ENCODE peak calls at places on chromosomes 6 and 20, in eight cellular contexts. Y is mucosa of descending colon, G is AG04450, J is NT2/D1, S is suprapubic skin, T is breast epithelium, V is mammary epithelial cell, K is cardiac fibroblast. M is an unnamed sample.

GRCh38 chr6:35581633-35582032 is 68.9 kb upstream of the TULP1 start:
- DNase-seq in J (no peak), Y (no peak), G (no peak), S (no peak), V (no peak), T (no peak), K (no peak), M (no peak)

GRCh38 chr20:5918856-5919633 is 31.3 kb downstream of the TRMT6 start:
- DNase-seq in T (no peak), S (no peak), Y (no peak), K (peak; percentile 81), V (peak; percentile 87), J (no peak), G (no peak), M (no peak)

GRCh38 chr20:3887870-3888614 is 1.1 kb upstream of the PANK2 start:
- DNase-seq in S (no peak), Y (no peak), G (no peak), K (no peak), T (no peak), V (peak; percentile 37), J (no peak), M (no peak)

GRCh38 chr6:50927816-50928215 is 109.1 kb downstream of the TFAP2B start:
- DNase-seq in G (no peak), K (no peak), T (no peak), J (no peak), V (no peak), Y (no peak), S (no peak), M (no peak)

GRCh38 chr20:19406371-19406770 is 193.9 kb downstream of the SLC24A3 start:
- DNase-seq in J (no peak), Y (no peak), G (no peak), V (no peak), S (no peak), T (no peak), K (peak; percentile 14), M (no peak)

GRCh38 chr6:71510057-71510713 is 221.6 kb downstream of the OGFRL1 start:
- DNase-seq in K (peak; percentile 86), T (no peak), V (peak; percentile 58), Y (no peak), S (peak; percentile 63), J (peak; percentile 9), G (peak; percentile 55), M (peak; percentile 58)

GRCh38 chr6:56481957-56482356 is 160.7 kb downstream of the DST start:
- DNase-seq in T (no peak), Y (no peak), J (no peak), V (no peak), K (no peak), G (no peak), S (no peak), M (no peak)

GRCh38 chr6:132763269-132763668 is 5.6 kb upstream of the VNN2 start:
- DNase-seq in Y (no peak), G (no peak), S (no peak), J (no peak), K (no peak), T (no peak), V (no peak), M (no peak)

GRCh38 chr6:112150363-112150762 is 63.0 kb downstream of the FAM229B start:
- DNase-seq in K (peak; percentile 20), S (no peak), Y (no peak), V (no peak), T (no peak), J (no peak), G (no peak), M (no peak)

GRCh38 chr6:36075656-36076055 is 48.0 kb downstream of the MAPK14 start:
- DNase-seq in K (no peak), Y (no peak), J (no peak), T (no peak), G (no peak), V (no peak), S (no peak), M (no peak)

GRCh38 chr6:53179961-53180651 is 31.5 kb upstream of the GCM1 start:
- DNase-seq in J (no peak), Y (no peak), T (peak; percentile 75), G (no peak), S (peak; percentile 68), K (peak; percentile 84), V (peak; percentile 7), M (peak; percentile 66)
- H3K4me3 ChIP-seq in J (no peak overlapping the region), Y (no peak overlapping the region), T (no peak overlapping the region), G (no peak overlapping the region), S (no peak overlapping the region), K (no peak overlapping the region), V (no peak overlapping the region), M (no peak overlapping the region)

GRCh38 chr20:31972481-31973386 is 4.8 kb downstream of the XKR7 start:
- DNase-seq in G (no peak), S (no peak), T (no peak), K (peak; percentile 16), J (no peak), V (no peak), Y (no peak), M (no peak)

GRCh38 chr20:31967830-31968249 is at the start of gene XKR7:
- DNase-seq in K (no peak), J (no peak), G (no peak), S (no peak), V (no peak), Y (no peak), T (no peak), M (no peak)

GRCh38 chr20:31968299-31969126 is 562 bp downstream of the XKR7 start:
- DNase-seq in V (peak; percentile 48), K (peak; percentile 58), J (peak; percentile 74), T (peak; percentile 73), G (peak; percentile 23), S (peak; percentile 76), Y (peak; percentile 64), M (peak; percentile 13)

GRCh38 chr20:31962741-31963140 is 5.2 kb upstream of the XKR7 start:
- DNase-seq in Y (no peak), G (no peak), J (no peak), K (no peak), S (no peak), T (no peak), V (no peak), M (no peak)

GRCh38 chr20:31966991-31967655 is 828 bp upstream of the XKR7 start:
- DNase-seq in Y (no peak), S (no peak), G (no peak), K (no peak), V (no peak), T (no peak), J (no peak), M (no peak)
- H3K4me3 ChIP-seq in Y (no peak overlapping the region), S (no peak overlapping the region), G (no peak overlapping the region), K (no peak overlapping the region), V (no peak overlapping the region), T (no peak overlapping the region), J (no peak overlapping the region), M (no peak overlapping the region)

GRCh38 chr6:151380848-151381205 is 10.5 kb downstream of the ZBTB2 start:
- DNase-seq in G (no peak), T (no peak), Y (no peak), V (no peak), S (no peak), K (no peak), J (no peak), M (no peak)
- H3K4me3 ChIP-seq in G (no peak overlapping the region), T (no peak overlapping the region), Y (no peak overlapping the region), V (no peak overlapping the region), S (peak overlapping the region; percentile 27), K (no peak overlapping the region), J (no peak overlapping the region), M (no peak overlapping the region)

DNA sequence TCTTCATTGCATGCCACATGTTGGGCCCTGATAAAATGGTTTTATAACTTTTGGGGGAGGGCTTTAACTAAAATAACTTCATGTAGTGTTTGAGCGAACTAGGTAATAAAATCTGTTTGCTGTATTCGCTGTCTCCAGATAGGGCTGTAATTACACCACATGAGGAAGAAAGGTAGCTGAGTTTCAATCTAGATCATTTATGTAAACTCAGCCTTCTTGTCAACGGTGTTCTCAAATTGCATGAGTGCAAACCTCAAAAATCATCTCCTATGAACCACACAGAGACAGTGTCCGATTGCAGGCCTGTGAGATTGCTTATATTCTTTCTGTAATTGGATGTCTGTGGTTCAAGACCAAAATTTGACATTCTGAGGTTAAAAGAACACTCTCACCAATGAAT is 37.7 kb upstream of the BEND3 start:
- DNase-seq in T (no peak), J (no peak), V (no peak), Y (no peak), S (no peak), K (no peak), G (no peak), M (peak; percentile 4)
- H3K4me3 ChIP-seq in T (no peak overlapping the region), J (no peak overlapping the region), V (no peak overlapping the region), Y (no peak overlapping the region), S (no peak overlapping the region), K (no peak overlapping the region), G (no peak overlapping the region), M (no peak overlapping the region)

DNA sequence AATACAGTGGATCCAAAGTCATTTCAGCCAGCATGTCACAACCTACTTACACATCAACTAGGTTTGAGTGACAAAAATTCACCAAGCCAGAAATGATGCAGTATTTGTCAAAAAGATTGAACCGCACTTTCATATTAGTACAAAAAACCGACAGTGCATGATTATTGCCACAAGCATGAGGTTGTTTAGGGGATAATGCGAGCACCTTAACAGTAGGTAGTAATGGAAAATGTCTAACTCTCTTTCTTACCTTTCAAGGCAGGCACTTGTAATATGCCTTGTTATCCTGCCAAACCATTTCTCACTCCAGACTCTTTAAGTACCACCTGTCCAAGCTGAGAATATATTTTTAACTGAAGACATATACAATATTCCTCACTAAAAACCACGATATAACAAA is 270.3 kb upstream of the THEMIS start:
- DNase-seq in G (no peak), S (no peak), J (no peak), T (no peak), Y (no peak), V (no peak), K (no peak), M (no peak)
- H3K4me3 ChIP-seq in G (no peak overlapping the region), S (no peak overlapping the region), J (no peak overlapping the region), T (no peak overlapping the region), Y (no peak overlapping the region), V (no peak overlapping the region), K (no peak overlapping the region), M (no peak overlapping the region)

GRCh38 chr6:152272486-152272885 is 364.7 kb downstream of the SYNE1 start:
- DNase-seq in T (no peak), Y (no peak), G (no peak), J (no peak), S (no peak), V (peak; percentile 23), K (peak; percentile 31), M (no peak)
- H3K4me3 ChIP-seq in T (no peak overlapping the region), Y (no peak overlapping the region), G (no peak overlapping the region), J (no peak overlapping the region), S (no peak overlapping the region), V (no peak overlapping the region), K (no peak overlapping the region), M (no peak overlapping the region)

GRCh38 chr20:38441916-38442315 is 6.8 kb upstream of the SNHG17 start:
- DNase-seq in V (no peak), T (no peak), Y (no peak), J (no peak), K (no peak), G (no peak), S (no peak), M (no peak)
- H3K4me3 ChIP-seq in V (no peak overlapping the region), T (no peak overlapping the region), Y (no peak overlapping the region), J (no peak overlapping the region), K (no peak overlapping the region), G (no peak overlapping the region), S (no peak overlapping the region), M (no peak overlapping the region)

GRCh38 chr6:141326925-141327324 is 805.8 kb upstream of the GJE1 start:
- DNase-seq in K (no peak), V (no peak), S (no peak), G (no peak), Y (no peak), J (no peak), T (no peak), M (no peak)
- H3K4me3 ChIP-seq in K (no peak overlapping the region), V (peak overlapping the region; percentile 18), S (peak overlapping the region; percentile 33), G (peak overlapping the region; percentile 40), Y (no peak overlapping the region), J (no peak overlapping the region), T (peak overlapping the region; percentile 13), M (no peak overlapping the region)

M was measured in skeletal muscle cell.